ENCODE peak calls at places on chromosomes 4 and X, in six cellular contexts. One of them, this sample, is unnamed.

GRCh38 chr4:5079581-5079980 is 28.3 kb downstream of the STK32B start:
- DNase-seq in Peyer's patch: no peak
- DNase-seq in GM12864: no peak
- DNase-seq in choroid plexus epithelial cell: peak
- DNase-seq in AG04449: no peak
- DNase-seq in stromal cell of bone marrow: peak
- DNase-seq in this sample: no peak

GRCh38 chrX:9184231-9184630 is 150.3 kb upstream of the FAM9B start:
- DNase-seq in Peyer's patch: no peak
- DNase-seq in GM12864: no peak
- DNase-seq in choroid plexus epithelial cell: peak
- DNase-seq in AG04449: no peak
- DNase-seq in stromal cell of bone marrow: no peak
- DNase-seq in this sample: no peak

GRCh38 chr4:57249083-57249482 is 138.9 kb upstream of the IGFBP7 start:
- DNase-seq in AG04449: no peak
- DNase-seq in Peyer's patch: no peak
- DNase-seq in stromal cell of bone marrow: no peak
- DNase-seq in choroid plexus epithelial cell: peak
- DNase-seq in GM12864: no peak
- DNase-seq in this sample: no peak

GRCh38 chr4:9384126-9384525 is 21.2 kb downstream of the USP17L30 start:
- DNase-seq in AG04449: no peak
- DNase-seq in Peyer's patch: no peak
- DNase-seq in stromal cell of bone marrow: no peak
- DNase-seq in choroid plexus epithelial cell: no peak
- DNase-seq in GM12864: no peak
- DNase-seq in this sample: no peak

GRCh38 chr4:16685536-16685935 is 212.9 kb downstream of the LDB2 start:
- DNase-seq in choroid plexus epithelial cell: peak
- DNase-seq in Peyer's patch: no peak
- DNase-seq in stromal cell of bone marrow: no peak
- DNase-seq in AG04449: peak
- DNase-seq in GM12864: no peak
- DNase-seq in this sample: no peak

GRCh38 chr4:31234494-31234893 is 514.3 kb downstream of the PCDH7 start:
- DNase-seq in choroid plexus epithelial cell: no peak
- DNase-seq in GM12864: no peak
- DNase-seq in AG04449: no peak
- DNase-seq in stromal cell of bone marrow: no peak
- DNase-seq in Peyer's patch: no peak
- DNase-seq in this sample: no peak

GRCh38 chrX:21493226-21493850 is 119.1 kb downstream of the CNKSR2 start:
- DNase-seq in Peyer's patch: no peak
- DNase-seq in choroid plexus epithelial cell: peak
- DNase-seq in GM12864: no peak
- DNase-seq in stromal cell of bone marrow: peak
- DNase-seq in AG04449: no peak
- DNase-seq in this sample: no peak

GRCh38 chr4:23680616-23681518 is 209.0 kb downstream of the PPARGC1A start:
- DNase-seq in AG04449: no peak
- DNase-seq in stromal cell of bone marrow: peak
- DNase-seq in choroid plexus epithelial cell: peak
- DNase-seq in GM12864: no peak
- DNase-seq in Peyer's patch: no peak
- DNase-seq in this sample: peak

GRCh38 chrX:103830848-103831247 is 1.2 kb downstream of the RAB9B start:
- DNase-seq in AG04449: no peak
- DNase-seq in stromal cell of bone marrow: no peak
- DNase-seq in GM12864: no peak
- DNase-seq in Peyer's patch: no peak
- DNase-seq in choroid plexus epithelial cell: no peak
- DNase-seq in this sample: no peak

GRCh38 chrX:100407784-100408642 is 2.1 kb downstream of the PCDH19 start:
- DNase-seq in stromal cell of bone marrow: no peak
- DNase-seq in choroid plexus epithelial cell: no peak
- DNase-seq in AG04449: no peak
- DNase-seq in GM12864: no peak
- DNase-seq in Peyer's patch: no peak
- DNase-seq in this sample: no peak

GRCh38 chrX:19107035-19107434 is 15.2 kb downstream of the ADGRG2 start:
- DNase-seq in Peyer's patch: no peak
- DNase-seq in choroid plexus epithelial cell: no peak
- DNase-seq in AG04449: no peak
- DNase-seq in GM12864: no peak
- DNase-seq in stromal cell of bone marrow: no peak
- DNase-seq in this sample: no peak

This sample was measured in OCI-M1.